ENCODE peak calls at places on chromosomes 7 and 10, in six cellular contexts. W is suprapubic skin, K is uterus, D is NB4, J is heart left ventricle, I is lower leg skin. V is an unnamed sample.

GRCh38 chr10:79179404-79180309 is 110.9 kb downstream of the ZMIZ1 start:
- DNase-seq in W (no peak), D (no peak), K (no peak), J (no peak), I (no peak), V (peak; percentile 10)

GRCh38 chr10:131093346-131093745 is 218.2 kb downstream of the TCERG1L start:
- DNase-seq in K (no peak), D (no peak), W (no peak), I (no peak), J (no peak), V (no peak)

GRCh38 chr10:91925022-91925320 is 1.4 kb downstream of the BTAF1 start:
- DNase-seq in I (no peak), D (peak; percentile 46), W (no peak), K (no peak), J (no peak), V (no peak)

GRCh38 chr10:18786458-18786857 is 127.2 kb downstream of the ARL5B start:
- DNase-seq in I (no peak), J (no peak), D (no peak), K (no peak), W (no peak), V (no peak)

GRCh38 chr7:116180302-116180701 is 30.0 kb upstream of the TES start:
- DNase-seq in I (no peak), W (no peak), J (no peak), D (peak; percentile 62), K (peak; percentile 21), V (peak; percentile 15)

GRCh38 chr7:33423646-33424020 is 294.3 kb downstream of the BBS9 start:
- DNase-seq in D (peak; percentile 61), J (no peak), K (no peak), W (no peak), I (no peak), V (peak; percentile 10)

GRCh38 chr7:24725554-24726260 is 31.6 kb downstream of the GSDME start:
- DNase-seq in I (no peak), W (no peak), D (no peak), J (no peak), K (peak; percentile 6), V (peak; percentile 37)

GRCh38 chr7:16646427-16647081 is 573 bp downstream of the BZW2 start:
- DNase-seq in I (no peak), K (no peak), J (no peak), W (no peak), D (peak; percentile 56), V (peak; percentile 59)

GRCh38 chr10:9097206-9097990 is 1042.9 kb downstream of the GATA3 start:
- DNase-seq in K (no peak), W (no peak), J (no peak), D (no peak), I (no peak), V (no peak)

GRCh38 chr10:36888925-36889573 is 236.3 kb upstream of the ANKRD30A start:
- DNase-seq in I (no peak), W (no peak), D (peak; percentile 61), K (no peak), J (no peak), V (peak; percentile 54)

GRCh38 chr7:54060643-54061042 is 481.5 kb upstream of the VSTM2A start:
- DNase-seq in D (no peak), K (no peak), I (no peak), W (no peak), J (no peak), V (no peak)

GRCh38 chr7:105531797-105532671 is at the start of gene RINT1:
- DNase-seq in D (peak; percentile 98), K (peak; percentile 85), W (peak; percentile 92), I (peak; percentile 87), J (peak; percentile 93), V (peak; percentile 94)
- TF ChIP-seq POLR2A in D (peak; percentile 98), K (peak; percentile 64), W (peak; percentile 64), I (no peak), J (peak; percentile 69), V (peak; percentile 96)

GRCh38 chr7:112450807-112451661 is 774 bp downstream of the IFRD1 start:
- DNase-seq in K (peak; percentile 97), D (peak; percentile 98), W (peak; percentile 96), J (peak; percentile 97), I (peak; percentile 97), V (peak; percentile 95)

GRCh38 chr7:112449902-112450806 is at the start of gene IFRD1:
- DNase-seq in W (peak; percentile 99), K (peak; percentile 99), D (peak; percentile 100), I (peak; percentile 99), J (peak; percentile 100), V (peak; percentile 97)

GRCh38 chr7:112448376-112448775 is 1.9 kb upstream of the IFRD1 start:
- DNase-seq in W (no peak), J (no peak), I (no peak), D (no peak), K (no peak), V (no peak)

GRCh38 chr7:112448891-112449290 is 1.4 kb upstream of the IFRD1 start:
- DNase-seq in K (no peak), W (no peak), D (no peak), I (no peak), J (no peak), V (no peak)

DNA sequence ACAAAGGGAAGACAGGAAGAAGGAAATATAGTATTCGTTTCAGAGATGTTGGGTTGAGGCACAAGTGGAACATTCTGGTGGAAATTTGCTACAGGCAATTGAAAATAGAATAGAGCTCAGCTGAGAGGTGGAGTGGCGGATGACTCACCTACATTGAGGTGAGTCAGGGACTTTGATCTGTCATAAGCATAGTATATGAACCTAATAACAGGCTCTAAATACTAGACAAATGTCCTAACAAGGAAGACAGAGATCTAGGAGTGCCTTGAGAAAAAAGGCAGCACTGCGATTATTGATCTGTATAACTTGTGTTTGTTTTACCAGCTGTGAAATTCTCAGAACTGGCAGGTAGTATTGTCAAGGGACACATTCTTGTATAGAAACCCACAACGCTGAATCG is 907 bp upstream of the IFRD1 start:
- DNase-seq in J (no peak), I (no peak), D (peak; percentile 26), K (no peak), W (no peak), V (peak; percentile 37)
- TF ChIP-seq POLR2A in J (no peak), I (no peak), D (no peak), K (no peak), W (no peak), V (no peak)

GRCh38 chr7:73518470-73518869 is 3.6 kb downstream of the BAZ1B start:
- DNase-seq in I (no peak), D (no peak), K (no peak), W (no peak), J (no peak), V (no peak)

GRCh38 chr7:73520673-73521635 is 1.1 kb downstream of the BAZ1B start:
- DNase-seq in W (peak; percentile 47), D (no peak), K (no peak), I (no peak), J (no peak), V (peak; percentile 67)

GRCh38 chr7:73521636-73522080 is 435 bp downstream of the BAZ1B start:
- DNase-seq in W (no peak), D (no peak), I (no peak), K (no peak), J (no peak), V (peak; percentile 88)

GRCh38 chr7:73519867-73520672 is 2.0 kb downstream of the BAZ1B start:
- DNase-seq in D (peak; percentile 53), W (peak; percentile 50), K (no peak), J (no peak), I (no peak), V (peak; percentile 54)

DNA sequence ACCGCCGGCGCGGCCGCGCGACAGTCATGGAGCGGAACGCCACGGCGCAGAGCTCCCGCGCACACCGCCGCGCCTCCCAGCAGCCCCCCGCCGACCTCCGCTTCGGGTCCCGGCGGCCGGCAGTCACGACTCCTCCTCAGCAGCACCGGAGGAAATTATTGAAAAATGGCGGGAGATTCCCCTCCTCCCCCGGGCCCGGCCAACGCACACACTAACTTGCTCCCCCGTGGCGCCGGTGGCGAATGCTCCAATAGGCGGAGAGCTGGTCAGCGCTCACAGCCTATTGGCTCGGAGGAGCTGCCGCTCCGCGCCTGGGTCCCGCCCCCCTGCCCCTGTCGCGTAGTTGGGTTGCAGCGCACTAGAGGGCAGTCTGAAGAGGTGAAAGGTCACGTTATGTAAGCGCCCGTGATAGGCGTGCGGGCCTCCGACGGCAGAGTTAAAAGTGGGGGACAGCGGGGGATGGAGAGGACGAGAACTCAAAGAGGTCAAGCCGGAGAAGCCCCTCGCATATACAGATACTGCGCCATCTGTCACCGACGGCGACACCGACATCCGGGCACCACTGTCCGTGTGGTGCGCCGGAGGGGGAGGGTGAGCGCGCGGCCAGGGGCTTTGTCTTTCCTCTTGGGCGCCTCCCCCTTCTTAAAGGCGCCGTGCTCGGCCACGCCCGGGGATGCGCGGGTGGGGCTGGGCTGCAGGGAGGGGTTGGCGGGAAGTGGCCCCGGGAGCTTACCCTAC is at the start of gene BAZ1B:
- DNase-seq in W (peak; percentile 99), I (peak; percentile 97), D (peak; percentile 100), K (peak; percentile 98), J (peak; percentile 99), V (peak; percentile 99)
- TF ChIP-seq POLR2A in W (no peak), I (no peak), D (peak; percentile 82), K (peak; percentile 74), J (peak; percentile 75), V (peak; percentile 73)

DNA sequence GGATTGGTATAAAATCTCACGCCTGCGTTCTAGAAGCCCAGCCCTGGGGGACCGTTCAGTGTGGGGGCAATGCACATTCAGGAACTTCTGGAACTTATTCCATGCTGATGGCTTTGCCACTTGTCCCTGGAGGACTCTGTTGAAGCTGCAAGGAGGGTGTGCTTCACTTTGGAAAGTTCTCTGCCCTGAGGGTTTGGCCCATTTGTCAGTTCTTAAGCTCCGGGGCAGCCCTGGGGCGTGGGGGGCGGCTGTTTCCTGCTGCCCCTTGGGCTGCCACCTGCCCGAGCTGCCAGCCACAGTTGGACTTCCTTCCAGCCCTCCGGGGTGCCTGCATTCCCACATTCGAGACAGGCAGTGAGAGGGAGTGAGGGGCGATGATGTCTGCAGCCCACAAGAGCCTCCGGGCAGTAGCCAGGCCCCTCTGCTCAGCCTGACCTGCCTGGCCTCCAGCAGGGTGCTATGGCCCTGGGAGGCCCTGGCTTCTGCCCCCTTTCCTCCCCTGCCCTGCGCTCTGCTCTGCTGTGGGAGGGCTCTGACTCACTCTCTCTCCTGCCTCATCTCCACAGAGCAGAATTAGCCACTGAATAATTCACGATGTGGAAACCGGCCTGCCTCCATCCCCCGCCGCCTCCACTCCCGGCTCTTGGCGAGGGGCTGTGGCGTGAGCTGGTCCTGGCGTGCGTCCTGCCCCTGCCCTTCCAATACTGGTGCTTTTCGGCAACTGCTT is 1.9 kb downstream of the TTYH3 start:
- DNase-seq in I (no peak), J (peak; percentile 63), K (peak; percentile 78), W (peak; percentile 83), D (peak; percentile 95), V (no peak)
- TF ChIP-seq POLR2A in I (no peak), J (no peak), K (peak; percentile 35), W (no peak), D (no peak), V (no peak)

GRCh38 chr10:78029294-78030226 is at the start of gene POLR3A:
- DNase-seq in I (peak; percentile 94), K (peak; percentile 97), W (peak; percentile 97), J (peak; percentile 98), D (peak; percentile 98), V (peak; percentile 98)
- TF ChIP-seq POLR2A in I (no peak), K (peak; percentile 32), W (no peak), J (peak; percentile 40), D (peak; percentile 64), V (peak; percentile 59)

GRCh38 chr7:99558306-99559275 is at the start of gene ZNF655:
- DNase-seq in I (peak; percentile 88), W (peak; percentile 96), D (peak; percentile 98), K (peak; percentile 93), J (peak; percentile 95), V (peak; percentile 93)
- TF ChIP-seq POLR2A in I (no peak), W (no peak), D (peak; percentile 96), K (peak; percentile 72), J (peak; percentile 70), V (peak; percentile 83)

GRCh38 chr10:30027057-30028005 is 32.1 kb downstream of the JCAD start:
- DNase-seq in D (peak; percentile 88), I (no peak), J (peak; percentile 67), W (peak; percentile 72), K (peak; percentile 63), V (peak; percentile 17)
- TF ChIP-seq POLR2A in D (no peak), I (no peak), J (no peak), W (no peak), K (no peak), V (no peak)